ENCODE peak calls at places on chromosomes 6 and 20, in five cellular contexts. B is kidney, W is choroid plexus epithelial cell, Q is GM13976, M is GM06990. J is an unnamed sample.

GRCh38 chr20:3166338-3166912 is 6.8 kb upstream of the FASTKD5 start:
- DNase-seq in B (no peak), W (no peak), Q (peak; percentile 24), M (no peak), J (no peak)

GRCh38 chr6:24864345-24864744 is 65.6 kb upstream of the ARMH2 start:
- DNase-seq in B (no peak), W (peak; percentile 49), Q (no peak), M (no peak), J (no peak)

GRCh38 chr20:2042400-2042799 is 48.5 kb upstream of the PDYN start:
- DNase-seq in B (no peak), W (peak; percentile 13), Q (no peak), M (no peak), J (no peak)

GRCh38 chr6:153436346-153436745 is 305.3 kb upstream of the RGS17 start:
- DNase-seq in B (no peak), W (no peak), Q (no peak), M (no peak), J (no peak)

GRCh38 chr6:23659125-23659524 is 466.9 kb upstream of the NRSN1 start:
- DNase-seq in B (no peak), W (peak; percentile 57), Q (no peak), M (no peak), J (no peak)

GRCh38 chr6:47478233-47479155 is 905 bp downstream of the CD2AP start:
- DNase-seq in B (no peak), W (peak; percentile 38), Q (no peak), M (no peak), J (no peak)

GRCh38 chr6:156731436-156731835 is 45.7 kb upstream of the ARID1B start:
- DNase-seq in B (no peak), W (peak; percentile 19), Q (no peak), M (no peak), J (no peak)

GRCh38 chr6:118708055-118708454 is 56.7 kb upstream of the CEP85L start:
- DNase-seq in B (no peak), W (peak; percentile 77), Q (no peak), M (no peak), J (no peak)

GRCh38 chr6:63440057-63440456 is 120.3 kb upstream of the LGSN start:
- DNase-seq in B (no peak), W (no peak), Q (peak; percentile 23), M (no peak), J (no peak)

GRCh38 chr6:52839124-52840055 is 1.2 kb downstream of the GSTA5 start:
- DNase-seq in B (no peak), W (peak; percentile 72), Q (peak; percentile 59), M (no peak), J (peak; percentile 24)

GRCh38 chr6:144006731-144007454 is 1.2 kb downstream of the PLAGL1 start:
- DNase-seq in B (no peak), W (peak; percentile 62), Q (no peak), M (no peak), J (no peak)

GRCh38 chr6:148509789-148510581 is 167.3 kb downstream of the SASH1 start:
- DNase-seq in B (no peak), W (peak; percentile 97), Q (peak; percentile 61), M (no peak), J (no peak)

GRCh38 chr20:50509923-50510705 is at the start of gene PTPN1:
- DNase-seq in B (peak; percentile 100), W (peak; percentile 99), Q (peak; percentile 97), M (peak; percentile 97), J (peak; percentile 89)

GRCh38 chr20:50501970-50502745 is 8.0 kb upstream of the PTPN1 start:
- DNase-seq in B (no peak), W (no peak), Q (no peak), M (no peak), J (no peak)

GRCh38 chr20:50508171-50508761 is 1.9 kb upstream of the PTPN1 start:
- DNase-seq in B (no peak), W (no peak), Q (no peak), M (no peak), J (no peak)

GRCh38 chr20:50506270-50506579 is 4.0 kb upstream of the PTPN1 start:
- DNase-seq in B (no peak), W (no peak), Q (no peak), M (no peak), J (no peak)

GRCh38 chr20:50504231-50504823 is 5.9 kb upstream of the PTPN1 start:
- DNase-seq in B (no peak), W (no peak), Q (no peak), M (no peak), J (no peak)
- TF ChIP-seq CTCF in B (peak; percentile 22), W (peak; percentile 28), Q (peak; percentile 29), M (peak; percentile 25), J (peak; percentile 41)

DNA sequence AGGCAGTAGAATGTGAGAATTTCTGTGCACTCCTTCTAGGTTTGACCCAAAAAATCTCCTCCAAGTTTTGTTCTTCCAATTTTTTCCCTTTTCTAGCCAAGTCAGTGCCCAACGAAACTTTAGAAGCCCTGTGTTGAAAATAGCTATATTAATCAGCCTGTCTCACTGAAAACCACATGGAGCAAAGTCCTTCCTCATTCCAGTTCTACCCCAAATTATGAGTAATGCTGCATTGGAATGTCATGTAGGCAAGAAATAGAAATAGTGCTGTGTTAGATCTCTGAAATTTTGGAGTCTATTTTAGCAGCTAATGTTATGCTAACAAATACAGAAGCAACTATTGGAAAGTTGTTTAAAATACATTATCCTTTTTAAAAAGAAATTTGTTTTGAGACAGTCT is 725.5 kb downstream of the TBC1D32 start:
- DNase-seq in B (no peak), W (peak; percentile 1), Q (no peak), M (no peak), J (no peak)
- TF ChIP-seq CTCF in B (no peak), W (no peak), Q (no peak), M (no peak), J (no peak)

GRCh38 chr20:48788486-48789072 is 39.2 kb downstream of the PREX1 start:
- DNase-seq in B (no peak), W (no peak), Q (peak; percentile 72), M (peak; percentile 56), J (no peak)

GRCh38 chr20:48789781-48790544 is 37.8 kb downstream of the PREX1 start:
- DNase-seq in B (no peak), W (no peak), Q (no peak), M (no peak), J (no peak)

GRCh38 chr20:48789185-48789668 is 38.6 kb downstream of the PREX1 start:
- DNase-seq in B (no peak), W (no peak), Q (peak; percentile 58), M (peak; percentile 48), J (no peak)

GRCh38 chr20:48791666-48792071 is 36.1 kb downstream of the PREX1 start:
- DNase-seq in B (no peak), W (peak; percentile 63), Q (no peak), M (no peak), J (no peak)

DNA sequence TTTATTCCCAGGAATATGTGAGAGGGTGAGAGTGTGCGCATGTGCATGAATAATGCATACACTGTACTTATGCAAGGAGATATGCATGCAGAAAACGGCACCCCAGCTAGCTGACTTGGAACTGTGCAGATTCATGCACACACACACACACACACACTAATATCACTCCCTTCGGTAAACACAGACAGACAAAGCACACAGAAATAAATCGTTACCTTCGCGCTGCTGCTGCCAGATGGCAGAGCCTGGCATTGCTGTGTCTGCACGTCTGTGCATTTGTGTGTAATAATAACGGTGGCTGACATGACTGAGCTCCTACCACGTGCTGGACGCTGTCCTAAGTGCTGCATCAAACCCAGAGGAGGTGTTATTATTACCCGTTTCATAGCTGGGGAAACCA is 36.8 kb downstream of the PREX1 start:
- DNase-seq in B (no peak), W (peak; percentile 26), Q (no peak), M (no peak), J (no peak)
- TF ChIP-seq CTCF in B (no peak), W (no peak), Q (no peak), M (peak; percentile 16), J (no peak)

DNA sequence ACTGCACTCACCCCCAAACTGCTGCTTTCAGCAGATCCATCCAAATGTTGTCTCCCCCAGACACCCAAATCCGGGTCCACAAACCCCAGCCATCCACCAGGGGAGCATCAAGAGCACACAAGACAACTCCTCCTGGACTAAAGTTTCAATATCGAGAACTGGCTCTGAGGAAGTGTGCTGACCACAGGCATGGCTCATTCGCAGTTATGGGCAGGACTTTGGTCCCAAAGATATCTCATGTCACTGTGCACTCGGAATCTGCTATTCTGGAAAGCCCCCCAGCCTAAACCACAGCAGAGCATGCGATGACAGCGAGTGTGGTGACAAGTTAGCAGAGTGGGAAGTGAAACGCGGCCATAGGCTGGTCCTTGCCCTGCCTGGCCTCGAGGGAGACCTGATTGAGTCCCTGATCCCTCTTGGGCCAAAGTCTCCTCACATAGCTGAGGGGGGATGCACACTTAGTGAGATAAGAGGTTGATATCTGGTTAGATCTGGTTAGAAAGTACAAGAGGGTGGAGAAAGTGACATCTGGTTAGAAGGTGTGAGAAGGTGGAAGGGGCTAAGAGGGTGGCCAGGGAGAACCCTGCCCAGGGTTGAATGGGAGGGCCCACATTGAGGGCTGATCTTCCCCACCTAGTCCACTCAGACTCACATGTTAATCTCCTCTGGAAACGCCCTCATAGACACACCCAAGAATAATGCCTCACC is 149.7 kb downstream of the MRPL14 start:
- DNase-seq in B (no peak), W (no peak), Q (peak; percentile 68), M (peak; percentile 65), J (no peak)
- TF ChIP-seq CTCF in B (no peak), W (peak; percentile 29), Q (peak; percentile 14), M (peak; percentile 45), J (no peak)

GRCh38 chr6:170147056-170147787 is 143.7 kb downstream of the DLL1 start:
- DNase-seq in B (peak; percentile 74), W (no peak), Q (no peak), M (no peak), J (no peak)

GRCh38 chr6:170149681-170150589 is 140.9 kb downstream of the DLL1 start:
- DNase-seq in B (peak; percentile 49), W (no peak), Q (no peak), M (no peak), J (no peak)

GRCh38 chr6:170150590-170150945 is 140.3 kb downstream of the DLL1 start:
- DNase-seq in B (no peak), W (no peak), Q (no peak), M (no peak), J (no peak)

GRCh38 chr6:170147832-170148708 is 142.8 kb downstream of the DLL1 start:
- DNase-seq in B (peak; percentile 75), W (no peak), Q (peak; percentile 65), M (no peak), J (no peak)

DNA sequence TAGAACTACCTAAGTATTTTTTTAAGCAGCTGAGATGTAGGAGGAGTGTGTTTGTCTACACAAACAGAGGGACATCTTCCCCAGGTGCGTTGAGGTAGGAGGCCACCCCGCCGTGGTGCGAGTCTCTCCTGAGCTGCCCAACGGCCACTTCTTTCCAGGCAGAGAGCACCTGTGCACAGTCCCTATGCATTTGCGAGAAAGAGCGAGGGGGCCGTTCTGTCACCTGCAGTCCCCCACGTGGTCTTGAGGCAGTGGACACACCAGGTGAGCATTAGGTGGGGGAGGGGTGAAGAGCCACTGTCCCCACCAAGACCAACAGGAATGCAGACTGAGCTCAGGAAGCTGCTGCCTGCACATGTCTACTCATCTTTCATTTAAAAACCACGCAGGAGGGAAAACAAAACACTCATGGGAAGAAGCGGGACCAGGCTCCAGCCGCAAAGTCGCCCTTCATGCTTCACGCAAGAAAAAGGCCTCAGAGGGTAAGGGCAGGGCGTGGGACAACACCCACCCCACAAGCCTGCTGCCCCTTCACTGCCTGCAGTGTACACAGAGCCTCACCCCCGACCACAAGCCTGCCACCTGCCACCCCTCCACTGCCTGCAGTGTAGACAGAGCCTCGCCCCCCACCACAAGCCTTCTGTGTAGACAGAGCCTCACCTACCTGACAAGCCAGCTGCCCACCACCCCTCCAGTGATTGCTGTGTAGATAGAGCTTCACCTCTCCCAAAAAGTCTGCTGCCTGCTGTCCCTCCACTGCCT is 142.0 kb downstream of the DLL1 start:
- DNase-seq in B (peak; percentile 53), W (no peak), Q (no peak), M (no peak), J (no peak)
- TF ChIP-seq CTCF in B (no peak), W (no peak), Q (no peak), M (no peak), J (no peak)